ENCODE peak calls at places on chromosome 4, in seven cellular contexts. Q, M, A, Z, O, J and P are unnamed samples.

GRCh38 chr4:76950846-76951321 is 1.3 kb downstream of the SEPTIN11 start:
- DNase-seq in Q (no peak), M (peak), A (peak), Z (peak), O (peak), J (no peak), P (peak)

GRCh38 chr4:147833741-147834140 is 101.9 kb downstream of the ARHGAP10 start:
- DNase-seq in Q (no peak), M (no peak), A (no peak), Z (no peak), O (no peak), J (no peak), P (no peak)

GRCh38 chr4:82667761-82668505 is 106.1 kb upstream of the TMEM150C start:
- DNase-seq in Q (no peak), M (no peak), A (no peak), Z (no peak), O (no peak), J (no peak), P (no peak)

GRCh38 chr4:38560340-38560739 is 103.7 kb upstream of the KLF3 start:
- DNase-seq in Q (no peak), M (no peak), A (no peak), Z (no peak), O (no peak), J (no peak), P (no peak)

GRCh38 chr4:185831125-185831815 is 19.3 kb upstream of the SORBS2 start:
- DNase-seq in Q (no peak), M (no peak), A (no peak), Z (no peak), O (no peak), J (no peak), P (no peak)

GRCh38 chr4:43224591-43224990 is 332.1 kb downstream of the GRXCR1 start:
- DNase-seq in Q (no peak), M (peak), A (no peak), Z (no peak), O (no peak), J (no peak), P (no peak)

GRCh38 chr4:10963958-10964705 is 279.6 kb upstream of the CLNK start:
- DNase-seq in Q (no peak), M (no peak), A (no peak), Z (no peak), O (no peak), J (no peak), P (no peak)

GRCh38 chr4:101977096-101977495 is 186.6 kb downstream of the BANK1 start:
- DNase-seq in Q (peak), M (peak), A (no peak), Z (peak), O (no peak), J (no peak), P (peak)

GRCh38 chr4:84855774-84856173 is 110.7 kb downstream of the WDFY3 start:
- DNase-seq in Q (no peak), M (no peak), A (no peak), Z (peak), O (peak), J (no peak), P (no peak)

GRCh38 chr4:120672558-120673147 is 249.9 kb downstream of the PRDM5 start:
- DNase-seq in Q (no peak), M (no peak), A (no peak), Z (no peak), O (no peak), J (no peak), P (no peak)
- H3K27ac ChIP-seq in Q (no peak), M (no peak), A (no peak), Z (no peak), O (no peak), J (no peak), P (no peak)

GRCh38 chr4:170145120-170145519 is 55.4 kb upstream of the AADAT start:
- DNase-seq in Q (no peak), M (no peak), A (no peak), Z (no peak), O (no peak), J (no peak), P (no peak)

GRCh38 chr4:170138580-170139194 is 48.9 kb upstream of the AADAT start:
- DNase-seq in Q (peak), M (peak), A (peak), Z (peak), O (peak), J (peak), P (peak)

GRCh38 chr4:170137466-170137865 is 47.7 kb upstream of the AADAT start:
- DNase-seq in Q (no peak), M (no peak), A (no peak), Z (no peak), O (no peak), J (no peak), P (no peak)

GRCh38 chr4:170134821-170135220 is 45.1 kb upstream of the AADAT start:
- DNase-seq in Q (no peak), M (no peak), A (no peak), Z (no peak), O (no peak), J (no peak), P (no peak)

DNA sequence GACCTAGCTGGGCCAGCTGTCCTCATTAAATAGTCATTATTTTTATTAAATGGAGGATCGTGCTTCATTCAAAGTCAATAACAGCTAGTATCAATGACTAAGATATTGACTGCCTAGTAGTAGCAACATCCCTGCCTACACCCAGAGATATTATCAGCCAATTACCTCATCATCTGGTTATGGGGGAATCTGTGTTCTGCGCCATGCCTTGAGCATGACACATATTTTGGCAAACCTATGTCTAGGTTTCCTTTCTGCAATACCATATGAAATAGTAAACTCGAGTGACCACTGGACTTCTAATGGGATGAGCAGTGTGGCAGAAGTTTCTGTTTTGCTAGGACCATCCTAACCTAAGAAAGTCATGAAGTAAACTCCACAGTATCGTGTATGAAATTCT is 50.0 kb upstream of the AADAT start:
- DNase-seq in Q (no peak), M (peak), A (no peak), Z (no peak), O (no peak), J (no peak), P (no peak)
- TF ChIP-seq CTCF in Q (no peak), M (no peak), A (no peak), Z (no peak), O (no peak), J (no peak), P (no peak)

DNA sequence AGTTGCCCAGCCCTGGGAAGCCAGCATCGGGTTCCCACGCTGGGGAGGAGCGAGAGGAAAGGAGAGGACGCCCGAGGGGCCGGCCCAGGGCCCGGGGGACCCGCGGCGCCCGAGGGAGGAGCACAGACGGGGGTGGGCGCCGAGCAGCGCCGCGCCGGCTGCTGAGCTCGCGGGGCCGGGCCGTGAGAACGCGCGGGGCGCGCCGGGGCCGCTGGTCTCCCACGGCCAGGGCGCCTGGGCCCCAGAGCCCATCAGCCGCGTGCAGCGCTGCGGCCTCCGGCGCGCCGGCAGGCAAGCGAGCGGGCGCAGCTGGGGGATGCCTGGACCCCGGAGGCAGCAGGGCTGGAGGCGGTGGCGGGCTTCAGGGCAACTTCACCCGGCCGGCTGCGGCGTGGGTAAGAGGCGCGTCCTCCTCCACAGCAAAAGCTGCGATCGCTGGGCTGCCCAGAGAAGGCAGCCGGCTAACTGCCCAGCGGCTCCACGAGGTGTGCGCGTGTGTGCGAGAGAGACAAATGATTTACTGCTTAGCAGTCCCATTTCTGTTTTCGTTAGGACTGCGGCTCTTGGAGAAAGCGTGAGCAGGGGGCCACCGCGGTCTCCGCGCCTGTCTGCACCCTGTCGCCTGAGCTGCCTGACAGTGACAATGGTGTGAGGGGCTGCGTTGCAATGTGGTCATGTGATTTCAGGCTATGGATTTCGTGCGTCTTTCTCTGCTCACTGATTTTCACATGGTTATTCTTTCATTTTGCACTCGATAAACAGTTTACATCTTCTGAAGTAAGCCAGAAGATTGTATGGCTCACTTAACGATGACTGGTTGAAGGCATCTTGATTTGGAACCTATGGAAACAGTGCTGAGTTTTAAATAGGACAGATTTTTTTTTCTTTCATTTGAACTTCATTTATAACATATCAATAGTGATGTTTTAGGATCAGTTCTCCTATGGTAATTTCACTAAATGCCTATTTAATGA is 1.2 kb downstream of the GUCY1A1 start:
- DNase-seq in Q (peak), M (peak), A (peak), Z (peak), O (peak), J (no peak), P (peak)
- H3K27ac ChIP-seq in Q (peak), M (peak), A (peak), Z (peak), O (no peak), J (no peak), P (peak)

GRCh38 chr4:64479338-64479737 is 70.1 kb upstream of the TECRL start:
- DNase-seq in Q (no peak), M (no peak), A (no peak), Z (no peak), O (no peak), J (no peak), P (no peak)
- TF ChIP-seq CTCF in Q (no peak), M (no peak), A (no peak), Z (no peak), O (no peak), J (no peak), P (no peak)

DNA sequence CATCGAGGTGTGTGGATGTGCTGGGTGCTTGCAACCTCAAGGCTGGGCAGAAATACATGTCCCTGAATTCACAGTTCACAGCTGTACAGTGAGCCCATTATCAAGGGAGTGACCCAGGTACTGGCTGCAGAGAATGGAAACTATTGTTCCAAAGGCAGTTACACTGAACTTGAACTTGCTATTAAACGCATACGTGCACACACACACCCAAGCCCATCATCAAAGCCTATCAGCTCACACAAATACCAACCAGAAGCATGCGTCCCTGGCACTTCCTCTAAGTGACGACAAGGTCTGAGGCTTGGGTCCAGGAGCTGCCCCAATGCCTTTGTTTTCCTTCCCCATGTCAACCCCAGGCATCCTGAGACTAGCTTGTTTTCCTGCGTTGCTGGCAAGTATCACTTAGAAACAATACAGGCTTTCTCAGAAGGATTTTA is 88.6 kb downstream of the IRF2 start:
- DNase-seq in Q (no peak), M (no peak), A (no peak), Z (peak), O (no peak), J (no peak), P (no peak)
- H3K27ac ChIP-seq in Q (peak), M (peak), A (no peak), Z (peak), O (no peak), J (no peak), P (peak)

GRCh38 chr4:7769936-7770674 is 169.6 kb downstream of the AFAP1 start:
- DNase-seq in Q (no peak), M (peak), A (no peak), Z (no peak), O (peak), J (no peak), P (no peak)
- TF ChIP-seq CTCF in Q (peak), M (peak), A (no peak), Z (peak), O (peak), J (peak), P (no peak)

DNA sequence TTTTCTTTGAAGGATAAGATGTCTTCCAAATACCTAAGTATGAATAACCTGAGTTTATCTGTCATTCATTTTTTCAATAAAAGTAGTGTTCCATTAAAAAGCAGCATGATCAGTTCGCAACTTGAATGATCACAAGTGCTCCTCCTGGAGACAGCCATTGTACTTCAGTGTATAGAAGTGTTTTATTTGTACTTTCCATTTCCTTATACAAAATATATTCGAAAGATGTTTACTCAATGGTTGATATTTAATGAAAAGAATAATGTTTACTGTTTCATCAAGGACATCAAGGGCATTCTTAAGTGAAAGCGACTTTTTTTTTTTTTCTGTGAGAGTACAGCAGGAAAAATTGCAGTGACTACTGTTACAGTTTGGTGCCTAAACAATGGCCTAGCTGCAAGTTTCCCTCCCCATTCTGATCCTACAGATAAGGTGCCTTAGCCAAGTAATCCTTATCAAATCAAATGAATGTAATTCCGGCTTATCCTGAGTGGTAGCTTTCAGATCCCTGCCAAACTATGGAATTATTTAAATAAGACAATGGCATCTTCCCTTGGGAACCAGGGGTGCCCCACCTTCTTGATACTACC is 69.0 kb upstream of the IL15 start:
- DNase-seq in Q (no peak), M (no peak), A (no peak), Z (no peak), O (no peak), J (no peak), P (no peak)
- H3K27ac ChIP-seq in Q (no peak), M (no peak), A (no peak), Z (no peak), O (no peak), J (no peak), P (no peak)

GRCh38 chr4:17124767-17125166 is 226.3 kb upstream of the LDB2 start:
- DNase-seq in Q (no peak), M (no peak), A (no peak), Z (no peak), O (no peak), J (no peak), P (no peak)
- TF ChIP-seq CTCF in Q (no peak), M (peak), A (no peak), Z (no peak), O (no peak), J (no peak), P (no peak)

DNA sequence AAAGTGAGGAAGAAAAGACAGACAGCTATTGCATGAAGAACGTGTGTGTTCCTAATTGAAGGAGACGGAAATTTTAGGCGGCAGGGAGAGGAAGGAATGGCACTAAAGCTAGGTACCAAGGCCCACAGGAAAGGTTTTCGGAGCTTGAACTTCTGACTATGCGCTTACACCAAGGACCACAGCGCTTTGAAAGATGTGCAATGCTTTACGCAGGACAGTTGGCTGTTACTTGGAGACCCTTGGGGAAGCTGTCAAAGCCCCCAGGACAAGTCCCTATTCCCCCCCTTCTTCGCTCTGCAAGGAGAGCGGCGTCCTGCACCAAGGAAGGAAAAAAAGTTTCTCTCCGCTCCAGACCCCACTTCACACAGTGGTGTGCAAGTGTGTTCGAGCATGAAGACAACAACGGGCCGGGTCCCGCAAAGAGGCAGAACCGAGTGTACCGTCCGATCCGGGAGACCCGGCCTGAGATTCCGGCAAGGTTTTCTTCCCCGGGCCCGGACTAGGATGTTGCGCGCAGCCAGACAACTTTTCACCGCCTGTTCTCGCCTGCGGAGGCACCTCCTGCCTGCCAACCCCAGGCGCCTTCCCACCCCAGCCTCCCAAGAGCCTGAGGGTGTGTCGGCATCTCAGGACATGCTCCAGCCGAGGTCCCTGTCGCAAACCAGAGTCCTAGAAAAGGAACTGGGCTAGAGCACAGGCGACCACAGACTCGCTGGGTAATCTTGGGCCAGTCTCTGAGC is 888 bp downstream of the KDR start:
- DNase-seq in Q (no peak), M (no peak), A (no peak), Z (no peak), O (peak), J (no peak), P (no peak)
- H3K27ac ChIP-seq in Q (peak), M (no peak), A (no peak), Z (peak), O (no peak), J (no peak), P (peak)